ENCODE peak calls at places on chromosomes 2 and 18, in six cellular contexts. N, P, G, S, E and J are unnamed samples.

GRCh38 chr18:48979944-48980890 is 29.5 kb upstream of the SMAD7 start:
- DNase-seq in S (no peak), E (no peak), N (peak; percentile 36), P (no peak), G (no peak), J (peak; percentile 19)

GRCh38 chr2:27096748-27097297 is 10.3 kb downstream of the KHK start:
- DNase-seq in N (no peak), P (no peak), S (no peak), G (no peak), E (peak; percentile 39), J (no peak)

GRCh38 chr2:98915751-98916358 is 20.2 kb downstream of the CRACDL start:
- DNase-seq in G (peak; percentile 30), N (no peak), S (no peak), E (no peak), P (no peak), J (no peak)

GRCh38 chr18:6785001-6785400 is 55.5 kb downstream of the ARHGAP28 start:
- DNase-seq in S (no peak), P (no peak), G (no peak), E (no peak), N (no peak), J (no peak)

GRCh38 chr2:70607121-70607551 is 53.5 kb upstream of the TGFA start:
- DNase-seq in N (no peak), P (no peak), G (no peak), S (no peak), E (no peak), J (no peak)

GRCh38 chr2:99942948-99943347 is 199.4 kb downstream of the AFF3 start:
- DNase-seq in N (no peak), S (no peak), G (no peak), E (no peak), P (no peak), J (no peak)

GRCh38 chr18:991441-991840 is 86.8 kb downstream of the ADCYAP1 start:
- DNase-seq in S (no peak), E (no peak), G (peak; percentile 81), N (no peak), P (no peak), J (no peak)

GRCh38 chr2:27489118-27489497 is 435 bp downstream of the IFT172 start:
- DNase-seq in G (peak; percentile 48), N (peak; percentile 26), S (no peak), P (no peak), E (peak; percentile 36), J (peak; percentile 33)

GRCh38 chr18:44465337-44465736 is 215.4 kb upstream of the SETBP1 start:
- DNase-seq in S (no peak), P (no peak), G (no peak), E (no peak), N (no peak), J (no peak)

GRCh38 chr2:29613792-29614266 is 307.6 kb downstream of the ALK start:
- DNase-seq in S (no peak), N (no peak), E (peak; percentile 84), G (no peak), P (no peak), J (no peak)

GRCh38 chr18:63591725-63592124 is 4.6 kb downstream of the SERPINB13 start:
- DNase-seq in S (no peak), N (no peak), G (no peak), P (no peak), E (no peak), J (no peak)

GRCh38 chr18:27366151-27366550 is 181.0 kb upstream of the CHST9 start:
- DNase-seq in G (no peak), E (no peak), P (no peak), S (no peak), N (no peak), J (no peak)

DNA sequence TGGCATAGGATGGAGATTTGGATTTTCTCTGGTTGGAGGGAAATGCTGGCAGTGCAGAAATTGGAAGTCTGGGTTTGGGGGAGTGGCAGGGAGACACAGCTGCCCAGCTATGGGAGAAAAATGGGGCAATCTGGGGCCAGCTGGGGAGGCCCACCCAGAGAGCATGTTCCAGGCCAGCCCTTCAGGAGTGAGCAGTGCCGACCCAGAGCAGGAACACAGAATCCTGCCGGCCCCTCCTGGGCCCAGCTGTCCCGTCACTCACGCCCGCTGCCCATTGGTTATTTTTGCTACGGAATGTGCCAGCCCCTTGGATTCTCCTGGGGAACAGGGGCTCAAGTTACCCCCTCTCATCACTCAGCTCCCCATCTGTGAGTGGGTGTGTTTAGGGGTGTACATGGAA is 4.9 kb downstream of the SPEG start:
- DNase-seq in E (no peak), G (no peak), P (no peak), N (no peak), S (no peak), J (no peak)
- H3K27me3 ChIP-seq in E (no peaks in the 10 kb centered on the region), G (peaks cover 42% of the 10 kb centered on the region), P (no peaks in the 10 kb centered on the region), N (peaks cover 39% of the 10 kb centered on the region), S (peaks cover 42% of the 10 kb centered on the region), J (peaks cover 23% of the 10 kb centered on the region)

GRCh38 chr18:68778280-68778875 is 19.5 kb upstream of the CCDC102B start:
- DNase-seq in N (no peak), S (no peak), G (no peak), E (no peak), P (no peak), J (no peak)

GRCh38 chr18:68779169-68779568 is 18.7 kb upstream of the CCDC102B start:
- DNase-seq in P (no peak), G (no peak), N (no peak), E (no peak), S (no peak), J (no peak)

DNA sequence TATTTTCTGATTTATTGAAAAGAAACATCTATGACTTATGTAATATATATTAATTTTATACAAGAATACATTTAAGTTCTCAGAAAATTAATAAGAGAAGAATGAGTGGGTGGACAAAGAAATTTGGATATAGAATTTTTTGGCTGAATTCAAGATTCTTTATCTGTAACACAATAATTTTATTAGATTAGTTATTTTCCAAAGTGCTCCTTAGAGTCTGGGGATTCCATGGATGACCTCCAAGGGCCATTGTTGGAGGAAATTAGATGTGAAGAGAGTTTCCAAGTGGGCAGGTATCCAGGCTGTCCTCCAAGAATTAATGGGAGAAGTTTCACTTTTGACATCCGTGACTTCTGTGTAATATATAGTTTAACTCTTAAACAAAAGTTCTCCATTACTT is 16.7 kb upstream of the CCDC102B start:
- DNase-seq in N (no peak), S (no peak), P (no peak), E (no peak), G (no peak), J (no peak)
- H3K4me3 ChIP-seq in N (no peak overlapping the region), S (no peak overlapping the region), P (no peak overlapping the region), E (no peak overlapping the region), G (no peak overlapping the region), J (no peak overlapping the region)

DNA sequence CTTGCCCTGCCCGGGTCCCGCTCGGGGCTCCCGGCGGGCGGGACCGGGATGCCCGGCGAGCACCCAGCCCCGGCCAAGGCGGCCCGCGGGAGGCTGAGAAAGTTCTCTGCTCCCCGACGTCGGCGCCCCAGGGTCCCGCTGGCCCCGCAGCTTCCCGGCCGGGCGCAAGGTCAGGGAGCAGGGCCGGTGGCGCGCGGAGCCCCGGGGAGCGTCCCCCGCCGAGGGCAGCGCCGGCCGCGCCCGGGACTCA is 331 bp downstream of the SERPINE2 start:
- DNase-seq in E (no peak), S (no peak), P (peak; percentile 10), G (no peak), N (no peak), J (no peak)
- H3K27me3 ChIP-seq in E (no peaks in the 10 kb centered on the region), S (peaks cover 68% of the 10 kb centered on the region), P (peaks cover 5% of the 10 kb centered on the region), G (peaks cover 41% of the 10 kb centered on the region), N (no peaks in the 10 kb centered on the region), J (peaks cover 15% of the 10 kb centered on the region)

GRCh38 chr18:45688834-45689233 is 35.1 kb upstream of the SLC14A1 start:
- DNase-seq in E (no peak), G (no peak), S (no peak), N (no peak), P (no peak), J (no peak)

GRCh38 chr18:45687617-45688016 is 36.4 kb upstream of the SLC14A1 start:
- DNase-seq in G (no peak), N (no peak), S (no peak), P (no peak), E (no peak), J (no peak)

GRCh38 chr18:45689386-45689785 is 34.6 kb upstream of the SLC14A1 start:
- DNase-seq in N (no peak), P (no peak), E (no peak), S (no peak), G (no peak), J (no peak)

GRCh38 chr18:45686892-45687611 is 36.9 kb upstream of the SLC14A1 start:
- DNase-seq in G (no peak), S (no peak), P (no peak), E (no peak), N (no peak), J (no peak)

GRCh38 chr18:45688113-45688512 is 35.9 kb upstream of the SLC14A1 start:
- DNase-seq in P (no peak), G (no peak), E (no peak), N (no peak), S (no peak), J (no peak)
- H3K4me3 ChIP-seq in P (no peak overlapping the region), G (no peak overlapping the region), E (no peak overlapping the region), N (no peak overlapping the region), S (no peak overlapping the region), J (no peak overlapping the region)

GRCh38 chr2:107361951-107362350 is 464.7 kb upstream of the RGPD4 start:
- DNase-seq in N (no peak), E (no peak), G (no peak), S (no peak), P (no peak), J (no peak)
- H3K27me3 ChIP-seq in N (no peaks in the 10 kb centered on the region), E (no peaks in the 10 kb centered on the region), G (no peaks in the 10 kb centered on the region), S (no peaks in the 10 kb centered on the region), P (no peaks in the 10 kb centered on the region), J (no peaks in the 10 kb centered on the region)

DNA sequence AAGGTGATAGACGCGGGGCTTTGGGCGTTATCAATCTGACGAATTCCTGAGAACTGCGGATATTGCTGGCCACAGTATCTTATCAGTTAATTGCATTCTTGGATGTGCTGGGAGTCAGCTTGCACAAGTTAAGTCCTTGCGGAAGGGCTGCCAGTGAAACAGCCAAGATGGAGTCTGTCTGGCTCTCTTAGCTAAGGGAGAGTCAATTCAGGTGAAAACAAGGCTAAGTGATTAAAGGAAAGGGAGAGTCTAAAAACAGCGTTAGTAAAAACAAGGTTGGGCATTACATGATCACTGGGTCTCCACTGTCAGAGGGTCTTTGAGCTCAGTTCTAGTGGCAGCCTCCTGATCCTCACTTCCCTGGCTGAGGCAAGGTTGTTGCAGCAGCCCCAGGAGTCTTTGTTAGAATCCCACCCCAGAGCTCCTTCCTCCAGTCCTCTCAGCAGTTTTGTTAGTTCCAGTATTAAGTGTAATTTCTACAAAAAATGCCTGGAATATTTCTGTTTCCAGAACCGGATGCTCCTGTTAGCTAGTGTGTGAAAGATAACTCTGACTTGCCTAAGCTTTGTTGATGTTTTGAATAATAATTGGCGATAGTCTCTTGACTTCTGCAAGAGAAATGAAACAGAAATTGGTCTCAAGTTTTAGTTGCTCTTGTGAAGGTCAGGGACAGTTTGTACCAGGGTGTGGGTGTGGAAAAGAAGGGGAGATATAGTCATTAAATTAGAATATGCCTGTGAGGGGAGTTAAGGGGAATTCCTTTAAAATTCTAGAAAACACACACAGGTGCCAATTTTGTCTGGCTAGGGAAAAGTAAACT is 10.6 kb downstream of the CFLAR start:
- DNase-seq in G (peak; percentile 93), N (no peak), P (no peak), E (no peak), S (no peak), J (no peak)
- H3K4me3 ChIP-seq in G (no peak overlapping the region), N (no peak overlapping the region), P (no peak overlapping the region), E (no peak overlapping the region), S (peak overlapping the region; percentile 80), J (no peak overlapping the region)

GRCh38 chr18:57428221-57429150 is 6.7 kb upstream of the ONECUT2 start:
- DNase-seq in G (no peak), S (no peak), E (no peak), P (no peak), N (no peak), J (peak; percentile 84)
- H3K27me3 ChIP-seq in G (peaks cover 64% of the 10 kb centered on the region), S (peaks cover 100% of the 10 kb centered on the region), E (peaks cover 19% of the 10 kb centered on the region), P (peaks cover 31% of the 10 kb centered on the region), N (peaks cover 81% of the 10 kb centered on the region), J (peaks cover 76% of the 10 kb centered on the region)